ENCODE peak calls at places on chromosome 19, in five cellular contexts. C is CD8-positive, alpha-beta T cell; B is Calu3; U is endothelial cell; M is Peyer's patch. K is an unnamed sample.
A peak's percentile ranks its signal among the peaks of the same experiment; 100 is the strongest.

GRCh38 chr19:43779820-43780219 is 953 bp downstream of the KCNN4 start:
- DNase-seq in C (no peak), B (peak; percentile 59), U (no peak), M (no peak), K (peak; percentile 79)

GRCh38 chr19:49468746-49469447 is 5.1 kb upstream of the FLT3LG start:
- DNase-seq in C (peak; percentile 82), B (peak; percentile 32), U (no peak), M (peak; percentile 90), K (peak; percentile 89)

GRCh38 chr19:15297416-15298224 is 34.7 kb downstream of the BRD4 start:
- DNase-seq in C (no peak), B (peak; percentile 12), U (no peak), M (no peak), K (no peak)

GRCh38 chr19:51570962-51571575 is at the start of gene ZNF175:
- DNase-seq in C (peak; percentile 70), B (peak; percentile 93), U (peak; percentile 90), M (peak; percentile 81), K (peak; percentile 77)

GRCh38 chr19:28498404-28498976 is 714.5 kb downstream of the UQCRFS1 start:
- DNase-seq in C (no peak), B (no peak), U (no peak), M (no peak), K (no peak)

GRCh38 chr19:16889429-16889882 is 657 bp downstream of the F2RL3 start:
- DNase-seq in C (no peak), B (no peak), U (no peak), M (no peak), K (no peak)

GRCh38 chr19:50465986-50466771 is 10.1 kb upstream of the EMC10 start:
- DNase-seq in C (no peak), B (peak; percentile 58), U (no peak), M (no peak), K (no peak)

GRCh38 chr19:13865578-13866462 is 11.1 kb upstream of the NANOS3 start:
- DNase-seq in C (no peak), B (no peak), U (no peak), M (no peak), K (peak; percentile 76)

GRCh38 chr19:16470541-16470910 is 1.2 kb downstream of the EPS15L1 start:
- DNase-seq in C (no peak), B (no peak), U (no peak), M (no peak), K (no peak)

GRCh38 chr19:56980864-56981263 is 138.9 kb upstream of the USP29 start:
- DNase-seq in C (no peak), B (no peak), U (no peak), M (no peak), K (no peak)

GRCh38 chr19:5337126-5337525 is 3.5 kb downstream of the PTPRS start:
- DNase-seq in C (no peak), B (no peak), U (no peak), M (no peak), K (no peak)

GRCh38 chr19:13748169-13748884 is 16.0 kb upstream of the MRI1 start:
- DNase-seq in C (no peak), B (no peak), U (no peak), M (no peak), K (no peak)

GRCh38 chr19:54207908-54208783 is 7.5 kb downstream of the RPS9 start:
- DNase-seq in C (no peak), B (no peak), U (no peak), M (peak; percentile 62), K (peak; percentile 76)

GRCh38 chr19:16326401-16327130 is 1.9 kb downstream of the KLF2 start:
- DNase-seq in C (peak; percentile 34), B (no peak), U (no peak), M (peak; percentile 54), K (peak; percentile 39)

GRCh38 chr19:10691883-10692282 is 9.4 kb upstream of the QTRT1 start:
- DNase-seq in C (no peak), B (no peak), U (no peak), M (no peak), K (no peak)

GRCh38 chr19:30355586-30355985 is 16.6 kb upstream of the ZNF536 start:
- DNase-seq in C (no peak), B (no peak), U (no peak), M (no peak), K (no peak)

GRCh38 chr19:13817615-13818371 is 22.6 kb downstream of the ZSWIM4 start:
- DNase-seq in C (no peak), B (no peak), U (peak; percentile 43), M (no peak), K (no peak)

GRCh38 chr19:46860846-46861690 is at the start of gene ARHGAP35:
- DNase-seq in C (peak; percentile 58), B (no peak), U (no peak), M (no peak), K (peak; percentile 95)

GRCh38 chr19:5669212-5669611 is 11.1 kb downstream of the MICOS13 start:
- DNase-seq in C (no peak), B (no peak), U (no peak), M (no peak), K (no peak)

GRCh38 chr19:28472111-28472510 is 740.8 kb downstream of the UQCRFS1 start:
- DNase-seq in C (no peak), B (no peak), U (no peak), M (no peak), K (no peak)

GRCh38 chr19:43667524-43668405 is 2.2 kb downstream of the PLAUR start:
- DNase-seq in C (no peak), B (no peak), U (peak; percentile 11), M (no peak), K (no peak)

GRCh38 chr19:29211562-29212416 is 1.2 kb downstream of the UQCRFS1 start:
- DNase-seq in C (no peak), B (no peak), U (no peak), M (no peak), K (no peak)

GRCh38 chr19:3868770-3869456 is at the start of gene ZFR2:
- DNase-seq in C (no peak), B (no peak), U (peak; percentile 47), M (no peak), K (no peak)

GRCh38 chr19:17777840-17778620 is 16.9 kb upstream of the B3GNT3 start:
- DNase-seq in C (peak; percentile 15), B (no peak), U (peak; percentile 60), M (peak; percentile 62), K (peak; percentile 76)

GRCh38 chr19:51727349-51727880 is 3.6 kb upstream of the HAS1 start:
- DNase-seq in C (no peak), B (no peak), U (no peak), M (no peak), K (no peak)

GRCh38 chr19:1262687-1263123 is 6.4 kb upstream of the CIRBP start:
- DNase-seq in C (no peak), B (no peak), U (no peak), M (no peak), K (no peak)

GRCh38 chr19:33784432-33784831 is 12.2 kb upstream of the KCTD15 start:
- DNase-seq in C (no peak), B (no peak), U (no peak), M (no peak), K (no peak)

GRCh38 chr19:10321417-10321797 is 5.6 kb upstream of the FDX2 start:
- DNase-seq in C (no peak), B (no peak), U (no peak), M (no peak), K (no peak)

GRCh38 chr19:55485439-55486011 is 537 bp downstream of the NAT14 start:
- DNase-seq in C (no peak), B (no peak), U (no peak), M (no peak), K (no peak)

GRCh38 chr19:45638930-45639729 is at the start of gene EML2:
- DNase-seq in C (no peak), B (peak; percentile 80), U (peak; percentile 22), M (peak; percentile 60), K (peak; percentile 78)
- TF ChIP-seq CTCF in C (no peak), B (peak; percentile 62), U (no peak), M (no peak), K (no peak)

DNA sequence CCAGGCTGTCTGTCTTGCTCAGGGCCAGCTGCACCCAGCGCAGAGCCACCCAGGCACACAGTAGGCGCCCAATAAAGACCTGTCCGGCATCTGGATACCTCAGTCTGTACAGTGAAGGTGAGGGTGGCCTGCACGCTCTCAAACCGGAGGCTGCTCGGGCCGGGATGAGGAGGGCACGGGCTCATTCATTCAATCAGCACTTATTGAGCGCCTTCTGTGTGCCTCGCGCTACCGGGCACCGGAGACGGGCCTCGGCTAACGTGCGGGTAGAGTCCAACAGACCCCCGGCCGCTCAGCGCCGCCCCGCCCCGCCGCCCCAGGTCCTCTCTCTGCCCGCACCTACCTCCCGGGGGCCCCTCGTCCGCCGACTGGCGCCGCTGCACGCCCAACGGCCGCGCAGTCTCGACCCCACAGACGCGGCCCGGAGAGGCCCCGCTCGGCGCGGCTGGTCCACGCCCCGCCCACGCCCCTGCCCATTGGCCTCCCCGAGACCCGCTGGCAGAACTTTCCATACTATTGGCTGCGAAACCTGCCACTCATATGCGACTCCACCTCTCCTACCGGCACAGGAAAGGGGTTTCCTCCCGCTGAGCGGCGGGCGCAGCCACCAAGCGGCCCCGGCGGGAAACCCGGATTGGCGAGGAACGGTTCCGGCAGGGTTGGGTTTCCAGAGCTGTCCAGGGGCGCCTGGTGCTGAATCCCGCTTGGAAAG is at the start of gene SLC39A3:
- DNase-seq in C (peak; percentile 98), B (peak; percentile 96), U (peak; percentile 99), M (peak; percentile 98), K (peak; percentile 100)
- TF ChIP-seq CTCF in C (no peak), B (no peak), U (no peak), M (peak; percentile 39), K (no peak)

DNA sequence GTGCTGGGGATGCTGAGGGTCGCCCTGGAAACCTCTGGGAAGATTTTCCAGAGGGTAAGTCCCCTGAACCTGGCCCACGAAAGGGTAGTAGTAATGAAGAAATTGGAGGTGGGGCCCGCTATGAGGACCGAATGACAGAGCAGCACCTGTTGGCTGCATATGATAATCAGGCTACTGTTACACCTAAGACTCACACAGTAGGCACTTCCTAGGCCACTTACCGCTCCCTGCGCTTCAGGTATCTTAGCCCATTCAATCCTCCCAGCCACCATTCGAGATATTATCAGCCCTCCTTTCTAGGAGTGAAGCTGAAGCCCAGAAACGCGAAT is 4.3 kb upstream of the LRFN3 start:
- DNase-seq in C (no peak), B (no peak), U (no peak), M (no peak), K (no peak)
- TF ChIP-seq CTCF in C (no peak), B (peak; percentile 29), U (no peak), M (no peak), K (no peak)

DNA sequence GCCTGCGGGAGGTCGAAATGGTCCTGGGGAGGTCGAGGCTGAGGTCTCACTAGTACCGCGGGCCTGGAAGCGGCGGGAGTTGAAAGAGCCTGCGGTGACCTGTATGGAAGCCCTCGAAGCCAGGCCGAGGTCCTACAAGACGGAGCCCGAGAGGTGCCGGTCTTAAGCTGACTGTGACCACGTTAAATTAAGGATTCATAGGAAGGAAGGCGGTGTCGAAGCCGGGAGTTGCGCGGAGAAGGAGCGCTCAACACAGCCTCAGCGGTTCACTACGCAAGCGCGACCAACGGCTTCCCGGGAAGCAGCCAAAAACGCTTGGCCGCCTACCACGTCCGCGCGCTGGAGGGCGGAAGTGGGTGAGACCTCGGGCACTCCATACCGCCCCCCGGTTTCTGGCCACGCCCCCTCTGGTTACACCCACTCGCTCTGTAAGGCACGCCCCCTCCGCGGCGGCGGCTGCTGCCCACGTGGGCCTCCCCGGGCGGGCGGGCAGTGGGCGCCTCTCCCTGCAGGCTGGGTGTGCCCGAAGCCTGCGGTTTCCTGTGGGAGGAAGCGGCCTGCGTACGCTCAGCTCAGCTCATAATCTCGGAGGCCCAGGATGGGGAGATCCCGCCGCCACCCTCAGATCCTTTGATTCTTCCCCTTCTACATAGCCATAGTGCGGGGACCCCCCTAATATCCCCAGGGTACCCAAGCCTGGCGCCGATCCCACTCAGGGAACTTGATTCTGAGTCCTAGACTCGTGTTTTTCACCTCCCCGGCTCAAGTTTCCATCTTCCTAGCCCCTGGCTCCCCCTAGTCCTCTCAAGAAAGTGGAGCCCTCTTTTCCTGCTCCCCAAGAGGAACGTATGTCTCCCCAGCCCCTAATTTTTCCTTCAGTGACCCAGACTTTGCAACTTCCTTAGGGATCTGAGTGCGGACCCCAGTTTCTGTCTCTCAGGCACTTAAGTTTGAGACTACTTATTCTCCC is 3.4 kb upstream of the EMP3 start:
- DNase-seq in C (peak; percentile 99), B (peak; percentile 100), U (peak; percentile 99), M (peak; percentile 100), K (peak; percentile 96)
- TF ChIP-seq CTCF in C (no peak), B (no peak), U (no peak), M (no peak), K (no peak)

K was measured in GM13976.